ENCODE peak calls at places on chromosomes 13 and 19, in five cellular contexts. P, T, N, R and B are unnamed samples.
A peak's percentile ranks its signal among the peaks of the same experiment; 100 is the strongest.

GRCh38 chr19:15252398-15253018 is 20.3 kb upstream of the EPHX3 start:
- DNase-seq in P (no peak), T (no peak), N (no peak), R (no peak), B (no peak)

GRCh38 chr19:41936961-41937360 is 8.7 kb upstream of the ERFL start:
- DNase-seq in P (no peak), T (no peak), N (no peak), R (no peak), B (peak; percentile 71)

GRCh38 chr13:97141564-97142005 is 80.5 kb upstream of the MBNL2 start:
- DNase-seq in P (peak; percentile 87), T (no peak), N (peak; percentile 63), R (no peak), B (no peak)

GRCh38 chr19:6737873-6738725 is 719 bp upstream of the GPR108 start:
- DNase-seq in P (peak; percentile 98), T (peak; percentile 99), N (peak; percentile 99), R (peak; percentile 94), B (peak; percentile 92)

GRCh38 chr13:111399334-111399733 is 78.9 kb downstream of the TEX29 start:
- DNase-seq in P (peak; percentile 19), T (peak; percentile 32), N (no peak), R (no peak), B (peak; percentile 69)

GRCh38 chr13:113835461-113836274 is 28.2 kb downstream of the GAS6 start:
- DNase-seq in P (no peak), T (no peak), N (no peak), R (no peak), B (no peak)

GRCh38 chr13:83895994-83896580 is 13.8 kb upstream of the SLITRK1 start:
- DNase-seq in P (no peak), T (no peak), N (no peak), R (no peak), B (no peak)

GRCh38 chr13:21852043-21852442 is 181.2 kb downstream of the FGF9 start:
- DNase-seq in P (no peak), T (no peak), N (no peak), R (no peak), B (no peak)

GRCh38 chr13:85497652-85498051 is 301.6 kb downstream of the SLITRK6 start:
- DNase-seq in P (no peak), T (no peak), N (no peak), R (no peak), B (no peak)

GRCh38 chr13:53010374-53011105 is 18.1 kb upstream of the OLFM4 start:
- DNase-seq in P (peak; percentile 60), T (no peak), N (no peak), R (no peak), B (no peak)

GRCh38 chr13:18991054-18991453 is 190.6 kb downstream of the TUBA3C start:
- DNase-seq in P (no peak), T (no peak), N (no peak), R (no peak), B (no peak)

GRCh38 chr13:65856464-65856863 is 1373.7 kb downstream of the PCDH9 start:
- DNase-seq in P (no peak), T (no peak), N (no peak), R (no peak), B (no peak)

GRCh38 chr19:3142292-3142670 is 6.4 kb downstream of the GNA15 start:
- DNase-seq in P (no peak), T (no peak), N (no peak), R (no peak), B (no peak)

GRCh38 chr19:47353307-47353712 is 4.2 kb downstream of the DHX34 start:
- DNase-seq in P (peak; percentile 80), T (peak; percentile 80), N (no peak), R (no peak), B (no peak)

GRCh38 chr13:59356607-59357006 is 807.1 kb downstream of the DIAPH3 start:
- DNase-seq in P (peak; percentile 51), T (peak; percentile 66), N (peak; percentile 77), R (peak; percentile 26), B (peak; percentile 84)

GRCh38 chr13:33115274-33115673 is 99.1 kb downstream of the KL start:
- DNase-seq in P (no peak), T (no peak), N (no peak), R (no peak), B (no peak)

GRCh38 chr13:26591672-26592071 is 34.2 kb downstream of the WASF3 start:
- DNase-seq in P (no peak), T (no peak), N (no peak), R (no peak), B (no peak)

GRCh38 chr19:1082165-1082927 is 12.8 kb downstream of the POLR2E start:
- DNase-seq in P (peak; percentile 96), T (peak; percentile 88), N (peak; percentile 92), R (peak; percentile 66), B (peak; percentile 90)

GRCh38 chr13:112777637-112778406 is 88.0 kb downstream of the ATP11A start:
- DNase-seq in P (peak; percentile 26), T (peak; percentile 42), N (no peak), R (peak; percentile 17), B (no peak)

GRCh38 chr13:99405966-99406365 is 95.3 kb upstream of the TM9SF2 start:
- DNase-seq in P (peak; percentile 14), T (peak; percentile 20), N (no peak), R (no peak), B (no peak)

GRCh38 chr19:15829277-15829770 is 13.9 kb upstream of the OR10H1 start:
- DNase-seq in P (no peak), T (no peak), N (no peak), R (no peak), B (no peak)

GRCh38 chr13:37701306-37701705 is 102.7 kb upstream of the POSTN start:
- DNase-seq in P (no peak), T (no peak), N (no peak), R (no peak), B (no peak)

GRCh38 chr13:91112191-91112579 is 235.3 kb upstream of the MIR17HG start:
- DNase-seq in P (no peak), T (no peak), N (no peak), R (no peak), B (no peak)

GRCh38 chr19:12782424-12783225 is 7.3 kb upstream of the HOOK2 start:
- DNase-seq in P (peak; percentile 94), T (peak; percentile 89), N (peak; percentile 91), R (peak; percentile 96), B (peak; percentile 98)

GRCh38 chr13:46530084-46530935 is 22.7 kb upstream of the LRCH1 start:
- DNase-seq in P (no peak), T (no peak), N (no peak), R (no peak), B (no peak)

GRCh38 chr13:41345165-41345920 is 34.3 kb downstream of the NAA16 start:
- DNase-seq in P (no peak), T (no peak), N (no peak), R (no peak), B (no peak)

GRCh38 chr13:101576977-101577376 is 124.5 kb downstream of the ITGBL1 start:
- DNase-seq in P (no peak), T (no peak), N (no peak), R (no peak), B (no peak)

GRCh38 chr13:107450426-107450825 is 764.9 kb downstream of the LIG4 start:
- DNase-seq in P (no peak), T (no peak), N (no peak), R (no peak), B (no peak)

GRCh38 chr19:3413796-3414327 is 47.5 kb downstream of the NFIC start:
- DNase-seq in P (no peak), T (peak; percentile 90), N (no peak), R (no peak), B (no peak)

GRCh38 chr13:19961924-19962323 is 3.4 kb downstream of the ZMYM2 start:
- DNase-seq in P (no peak), T (no peak), N (no peak), R (no peak), B (no peak)

GRCh38 chr19:18373407-18373891 is 12.5 kb upstream of the GDF15 start:
- DNase-seq in P (no peak), T (no peak), N (no peak), R (no peak), B (no peak)

GRCh38 chr19:18368504-18369222 is 17.3 kb upstream of the GDF15 start:
- DNase-seq in P (no peak), T (no peak), N (no peak), R (no peak), B (no peak)

GRCh38 chr19:18377026-18377425 is 8.9 kb upstream of the GDF15 start:
- DNase-seq in P (no peak), T (no peak), N (no peak), R (no peak), B (no peak)

DNA sequence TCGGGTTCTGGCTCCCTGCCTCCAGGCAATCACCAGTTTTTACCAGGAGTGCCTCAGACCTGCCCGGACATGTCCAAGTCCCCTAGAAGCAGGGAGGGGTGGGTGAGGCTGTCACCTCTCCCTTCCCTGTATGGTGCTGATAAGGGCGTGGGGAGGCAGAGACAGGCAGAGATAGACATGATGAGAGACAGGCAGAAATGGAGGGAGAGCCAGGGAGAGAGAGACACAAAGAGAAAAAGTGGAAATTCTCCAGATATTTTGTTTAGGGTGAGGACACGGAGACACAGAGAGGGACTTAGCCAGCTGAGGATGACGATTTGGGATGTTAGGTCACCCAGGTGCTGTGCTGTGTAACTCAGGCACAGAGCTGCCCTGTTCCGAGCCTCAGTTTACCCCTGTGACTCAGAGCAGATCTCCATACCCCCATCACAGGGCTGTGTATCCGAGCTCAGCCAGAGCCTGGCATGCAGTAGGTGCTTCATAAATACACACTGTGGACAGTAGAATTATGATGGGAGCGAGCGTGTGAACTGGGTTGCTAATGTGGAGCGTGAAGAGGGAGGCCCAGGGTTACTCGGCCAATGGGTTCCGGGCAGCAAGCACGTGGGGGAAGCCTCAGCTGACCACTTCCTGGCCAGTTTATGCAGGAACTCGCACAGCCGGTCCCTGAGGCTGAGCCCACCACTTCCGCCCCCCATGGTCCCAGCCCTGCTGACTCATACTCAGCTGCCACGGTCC is 11.9 kb upstream of the GDF15 start:
- DNase-seq in P (peak; percentile 93), T (peak; percentile 80), N (peak; percentile 89), R (peak; percentile 93), B (peak; percentile 96)
- TF ChIP-seq POLR2A in P (no peak), T (no peak), N (no peak), R (peak; percentile 7), B (no peak)

GRCh38 chr19:38661996-38662395 is 14.5 kb downstream of the ACTN4 start:
- DNase-seq in P (no peak), T (no peak), N (no peak), R (no peak), B (no peak)

GRCh38 chr19:38658462-38659306 is 11.2 kb downstream of the ACTN4 start:
- DNase-seq in P (no peak), T (peak; percentile 63), N (peak; percentile 71), R (no peak), B (no peak)

GRCh38 chr19:38662508-38663155 is 15.2 kb downstream of the ACTN4 start:
- DNase-seq in P (no peak), T (no peak), N (no peak), R (no peak), B (no peak)

GRCh38 chr19:38661166-38661565 is 13.7 kb downstream of the ACTN4 start:
- DNase-seq in P (no peak), T (no peak), N (no peak), R (no peak), B (no peak)

GRCh38 chr19:38660724-38661123 is 13.3 kb downstream of the ACTN4 start:
- DNase-seq in P (no peak), T (no peak), N (no peak), R (no peak), B (no peak)
- H3K27ac ChIP-seq in P (peak overlapping the region; percentile 95), T (peak overlapping the region; percentile 94), N (peak overlapping the region; percentile 89), R (no peak overlapping the region), B (peak overlapping the region; percentile 93)

GRCh38 chr19:29843180-29844051 is 31.6 kb downstream of the CCNE1 start:
- DNase-seq in P (peak; percentile 48), T (peak; percentile 51), N (peak; percentile 48), R (peak; percentile 62), B (peak; percentile 88)
- H3K4me3 ChIP-seq in P (no peak overlapping the region), T (peak overlapping the region; percentile 6), N (peak overlapping the region; percentile 64), R (peak overlapping the region; percentile 14), B (peak overlapping the region; percentile 18)

GRCh38 chr19:5292843-5293606 is 47.6 kb downstream of the PTPRS start:
- DNase-seq in P (peak; percentile 54), T (no peak), N (peak; percentile 69), R (peak; percentile 83), B (no peak)
- TF ChIP-seq POLR2A in P (no peak), T (no peak), N (peak; percentile 9), R (peak; percentile 66), B (no peak)